ENCODE peak calls at places on chromosomes 5 and 9, in ten cellular contexts. One of them, this sample, is unnamed.

GRCh38 chr5:156475182-156475830 is 148.3 kb downstream of the SGCD start:
- DNase-seq in ovary: no peak
- DNase-seq in upper lobe of left lung: no peak
- DNase-seq in SK-N-SH: no peak
- DNase-seq in HepG2: no peak
- DNase-seq in stomach: no peak
- DNase-seq in esophagus muscularis mucosa: no peak
- DNase-seq in GM12878: no peak
- DNase-seq in suprapubic skin: no peak
- DNase-seq in A549: no peak
- DNase-seq in this sample: no peak

GRCh38 chr5:165630211-165630866 is 2124.9 kb downstream of the MAT2B start:
- DNase-seq in HepG2: peak
- DNase-seq in SK-N-SH: peak
- DNase-seq in GM12878: peak
- DNase-seq in ovary: peak
- DNase-seq in upper lobe of left lung: no peak
- DNase-seq in suprapubic skin: no peak
- DNase-seq in A549: peak
- DNase-seq in esophagus muscularis mucosa: no peak
- DNase-seq in stomach: peak
- DNase-seq in this sample: peak

GRCh38 chr9:13942695-13943094 is 371.2 kb downstream of the NFIB start:
- DNase-seq in stomach: no peak
- DNase-seq in HepG2: no peak
- DNase-seq in A549: peak
- DNase-seq in esophagus muscularis mucosa: no peak
- DNase-seq in GM12878: no peak
- DNase-seq in suprapubic skin: no peak
- DNase-seq in upper lobe of left lung: no peak
- DNase-seq in ovary: peak
- DNase-seq in SK-N-SH: no peak
- DNase-seq in this sample: no peak

GRCh38 chr9:114006155-114006550 is 71.9 kb downstream of the AMBP start:
- DNase-seq in upper lobe of left lung: no peak
- DNase-seq in A549: no peak
- DNase-seq in stomach: no peak
- DNase-seq in HepG2: no peak
- DNase-seq in SK-N-SH: no peak
- DNase-seq in ovary: no peak
- DNase-seq in suprapubic skin: peak
- DNase-seq in GM12878: no peak
- DNase-seq in esophagus muscularis mucosa: no peak
- DNase-seq in this sample: no peak

GRCh38 chr9:126533911-126534300 is 79.8 kb upstream of the LMX1B start:
- DNase-seq in suprapubic skin: no peak
- DNase-seq in esophagus muscularis mucosa: no peak
- DNase-seq in GM12878: no peak
- DNase-seq in A549: no peak
- DNase-seq in SK-N-SH: no peak
- DNase-seq in upper lobe of left lung: no peak
- DNase-seq in stomach: no peak
- DNase-seq in HepG2: no peak
- DNase-seq in ovary: no peak
- DNase-seq in this sample: no peak

GRCh38 chr9:110947645-110948044 is 90.6 kb downstream of the LPAR1 start:
- DNase-seq in upper lobe of left lung: no peak
- DNase-seq in ovary: no peak
- DNase-seq in SK-N-SH: no peak
- DNase-seq in suprapubic skin: no peak
- DNase-seq in GM12878: no peak
- DNase-seq in stomach: no peak
- DNase-seq in esophagus muscularis mucosa: no peak
- DNase-seq in A549: no peak
- DNase-seq in HepG2: no peak
- DNase-seq in this sample: no peak

GRCh38 chr9:71767421-71768321 is 642 bp downstream of the CEMIP2 start:
- DNase-seq in esophagus muscularis mucosa: peak
- DNase-seq in suprapubic skin: peak
- DNase-seq in SK-N-SH: no peak
- DNase-seq in GM12878: no peak
- DNase-seq in HepG2: no peak
- DNase-seq in ovary: peak
- DNase-seq in stomach: peak
- DNase-seq in upper lobe of left lung: peak
- DNase-seq in A549: no peak
- DNase-seq in this sample: no peak

GRCh38 chr5:110769282-110769681 is 30.5 kb downstream of the SLC25A46 start:
- DNase-seq in GM12878: no peak
- DNase-seq in esophagus muscularis mucosa: no peak
- DNase-seq in stomach: no peak
- DNase-seq in upper lobe of left lung: no peak
- DNase-seq in HepG2: no peak
- DNase-seq in ovary: no peak
- DNase-seq in A549: no peak
- DNase-seq in suprapubic skin: no peak
- DNase-seq in SK-N-SH: no peak
- DNase-seq in this sample: no peak

GRCh38 chr5:12655675-12656074 is 751.4 kb upstream of the CTNND2 start:
- DNase-seq in GM12878: no peak
- DNase-seq in A549: no peak
- DNase-seq in ovary: no peak
- DNase-seq in upper lobe of left lung: no peak
- DNase-seq in suprapubic skin: no peak
- DNase-seq in HepG2: no peak
- DNase-seq in esophagus muscularis mucosa: no peak
- DNase-seq in stomach: no peak
- DNase-seq in SK-N-SH: no peak
- DNase-seq in this sample: no peak

GRCh38 chr5:74241751-74242140 is 398.8 kb downstream of the ENC1 start:
- DNase-seq in esophagus muscularis mucosa: no peak
- DNase-seq in ovary: no peak
- DNase-seq in GM12878: no peak
- DNase-seq in SK-N-SH: no peak
- DNase-seq in HepG2: no peak
- DNase-seq in A549: no peak
- DNase-seq in stomach: no peak
- DNase-seq in suprapubic skin: no peak
- DNase-seq in upper lobe of left lung: no peak
- DNase-seq in this sample: no peak

GRCh38 chr9:20558609-20559016 is 63.7 kb downstream of the MLLT3 start:
- DNase-seq in GM12878: no peak
- DNase-seq in upper lobe of left lung: no peak
- DNase-seq in ovary: no peak
- DNase-seq in A549: peak
- DNase-seq in esophagus muscularis mucosa: no peak
- DNase-seq in suprapubic skin: no peak
- DNase-seq in stomach: no peak
- DNase-seq in SK-N-SH: no peak
- DNase-seq in HepG2: no peak
- DNase-seq in this sample: no peak

GRCh38 chr5:56673171-56673570 is 142.2 kb upstream of the MAP3K1 start:
- DNase-seq in GM12878: no peak
- DNase-seq in stomach: no peak
- DNase-seq in suprapubic skin: no peak
- DNase-seq in SK-N-SH: no peak
- DNase-seq in A549: no peak
- DNase-seq in upper lobe of left lung: no peak
- DNase-seq in ovary: no peak
- DNase-seq in HepG2: no peak
- DNase-seq in esophagus muscularis mucosa: no peak
- DNase-seq in this sample: no peak

GRCh38 chr9:2688636-2689035 is 28.7 kb upstream of the KCNV2 start:
- DNase-seq in SK-N-SH: no peak
- DNase-seq in GM12878: no peak
- DNase-seq in esophagus muscularis mucosa: no peak
- DNase-seq in stomach: no peak
- DNase-seq in HepG2: no peak
- DNase-seq in A549: no peak
- DNase-seq in upper lobe of left lung: no peak
- DNase-seq in suprapubic skin: no peak
- DNase-seq in ovary: no peak
- DNase-seq in this sample: no peak

GRCh38 chr9:129607026-129607397 is 13.9 kb downstream of the C9orf50 start:
- DNase-seq in GM12878: no peak
- DNase-seq in HepG2: no peak
- DNase-seq in upper lobe of left lung: no peak
- DNase-seq in stomach: no peak
- DNase-seq in A549: no peak
- DNase-seq in SK-N-SH: no peak
- DNase-seq in suprapubic skin: no peak
- DNase-seq in esophagus muscularis mucosa: no peak
- DNase-seq in ovary: no peak
- DNase-seq in this sample: no peak
- TF ChIP-seq EP300 in GM12878: no peak
- TF ChIP-seq EP300 in HepG2: no peak
- TF ChIP-seq EP300 in upper lobe of left lung: no peak
- TF ChIP-seq EP300 in stomach: no peak
- TF ChIP-seq EP300 in A549: no peak
- TF ChIP-seq EP300 in SK-N-SH: no peak
- TF ChIP-seq EP300 in suprapubic skin: no peak
- TF ChIP-seq EP300 in esophagus muscularis mucosa: no peak
- TF ChIP-seq EP300 in ovary: no peak
- TF ChIP-seq EP300 in this sample: no peak

GRCh38 chr5:135850231-135850630 is 15.8 kb downstream of the SLC25A48 start:
- DNase-seq in HepG2: no peak
- DNase-seq in ovary: no peak
- DNase-seq in suprapubic skin: no peak
- DNase-seq in stomach: no peak
- DNase-seq in GM12878: no peak
- DNase-seq in A549: no peak
- DNase-seq in upper lobe of left lung: no peak
- DNase-seq in esophagus muscularis mucosa: no peak
- DNase-seq in SK-N-SH: no peak
- DNase-seq in this sample: no peak

GRCh38 chr5:135851907-135852805 is 17.7 kb downstream of the SLC25A48 start:
- DNase-seq in HepG2: no peak
- DNase-seq in A549: no peak
- DNase-seq in stomach: no peak
- DNase-seq in GM12878: no peak
- DNase-seq in ovary: no peak
- DNase-seq in SK-N-SH: no peak
- DNase-seq in suprapubic skin: no peak
- DNase-seq in esophagus muscularis mucosa: no peak
- DNase-seq in upper lobe of left lung: no peak
- DNase-seq in this sample: no peak

GRCh38 chr5:135851186-135851906 is 16.9 kb downstream of the SLC25A48 start:
- DNase-seq in suprapubic skin: no peak
- DNase-seq in upper lobe of left lung: no peak
- DNase-seq in HepG2: no peak
- DNase-seq in GM12878: no peak
- DNase-seq in ovary: no peak
- DNase-seq in SK-N-SH: no peak
- DNase-seq in A549: no peak
- DNase-seq in stomach: no peak
- DNase-seq in esophagus muscularis mucosa: no peak
- DNase-seq in this sample: no peak

GRCh38 chr5:135847976-135848375 is 13.5 kb downstream of the SLC25A48 start:
- DNase-seq in esophagus muscularis mucosa: no peak
- DNase-seq in SK-N-SH: no peak
- DNase-seq in GM12878: no peak
- DNase-seq in suprapubic skin: no peak
- DNase-seq in stomach: no peak
- DNase-seq in A549: no peak
- DNase-seq in HepG2: no peak
- DNase-seq in upper lobe of left lung: no peak
- DNase-seq in ovary: no peak
- DNase-seq in this sample: no peak

DNA sequence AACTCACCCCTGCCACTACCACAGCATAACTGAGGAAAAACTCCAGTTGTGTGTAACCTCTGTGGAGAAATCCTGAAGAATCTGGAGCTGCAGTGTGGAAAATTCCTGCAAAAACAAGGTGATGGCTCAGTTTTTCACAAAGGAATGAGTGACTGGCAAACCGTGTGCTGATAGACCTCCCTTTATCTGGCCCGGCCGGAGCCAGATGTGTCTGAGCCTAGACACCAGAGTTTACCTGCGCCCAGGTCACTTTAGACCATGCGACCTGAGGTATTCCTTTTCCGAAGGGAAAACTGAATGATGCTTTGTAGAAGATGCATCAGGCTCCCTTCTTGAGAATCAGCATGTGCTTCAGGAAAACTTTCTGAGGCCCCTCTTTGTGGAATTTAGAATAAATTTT is 16.2 kb downstream of the SLC25A48 start:
- DNase-seq in GM12878: no peak
- DNase-seq in esophagus muscularis mucosa: no peak
- DNase-seq in HepG2: no peak
- DNase-seq in SK-N-SH: no peak
- DNase-seq in stomach: no peak
- DNase-seq in upper lobe of left lung: no peak
- DNase-seq in suprapubic skin: no peak
- DNase-seq in A549: no peak
- DNase-seq in ovary: no peak
- DNase-seq in this sample: no peak
- TF ChIP-seq EP300 in GM12878: no peak
- TF ChIP-seq EP300 in esophagus muscularis mucosa: no peak
- TF ChIP-seq EP300 in HepG2: no peak
- TF ChIP-seq EP300 in SK-N-SH: no peak
- TF ChIP-seq EP300 in stomach: no peak
- TF ChIP-seq EP300 in upper lobe of left lung: no peak
- TF ChIP-seq EP300 in suprapubic skin: no peak
- TF ChIP-seq EP300 in A549: no peak
- TF ChIP-seq EP300 in ovary: no peak
- TF ChIP-seq EP300 in this sample: no peak

GRCh38 chr9:136341042-136341655 is 13.8 kb downstream of the GPSM1 start:
- DNase-seq in ovary: no peak
- DNase-seq in GM12878: no peak
- DNase-seq in SK-N-SH: no peak
- DNase-seq in HepG2: no peak
- DNase-seq in esophagus muscularis mucosa: no peak
- DNase-seq in upper lobe of left lung: peak
- DNase-seq in stomach: peak
- DNase-seq in suprapubic skin: no peak
- DNase-seq in A549: no peak
- DNase-seq in this sample: no peak
- TF ChIP-seq EP300 in ovary: no peak
- TF ChIP-seq EP300 in GM12878: no peak
- TF ChIP-seq EP300 in SK-N-SH: no peak
- TF ChIP-seq EP300 in HepG2: no peak
- TF ChIP-seq EP300 in esophagus muscularis mucosa: no peak
- TF ChIP-seq EP300 in upper lobe of left lung: no peak
- TF ChIP-seq EP300 in stomach: no peak
- TF ChIP-seq EP300 in suprapubic skin: no peak
- TF ChIP-seq EP300 in A549: no peak
- TF ChIP-seq EP300 in this sample: peak

DNA sequence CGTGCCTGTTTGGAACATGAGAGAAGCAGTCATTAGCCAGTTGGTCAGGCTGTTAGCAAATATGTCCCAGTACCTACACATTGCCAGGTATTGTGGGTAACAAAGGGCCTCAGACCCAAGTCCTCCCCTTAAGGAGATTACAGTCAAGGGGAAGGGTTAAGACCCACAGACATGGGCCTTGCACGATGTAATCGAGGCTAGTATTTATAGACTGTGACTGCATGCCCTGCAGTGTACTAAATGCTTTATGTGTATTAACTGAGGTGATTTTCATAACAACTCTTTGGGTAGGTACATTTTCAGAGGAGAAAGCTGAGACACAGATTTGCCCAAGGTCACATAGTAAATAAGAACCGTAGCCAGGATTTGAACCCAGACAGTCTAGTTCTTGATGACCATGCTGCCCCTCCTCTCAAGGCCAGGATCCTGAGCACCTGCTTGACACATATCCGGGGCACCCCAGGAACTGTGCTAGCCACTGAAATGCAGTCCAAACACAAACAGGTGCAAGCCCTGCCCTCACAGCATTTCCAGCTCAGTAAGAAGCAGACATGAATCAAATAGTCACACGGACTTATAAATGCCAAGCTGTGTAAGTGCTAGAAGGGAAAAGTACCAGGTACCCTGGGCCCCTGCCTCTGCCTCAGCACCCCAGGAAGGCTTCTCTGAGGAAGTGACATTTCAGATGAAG is 32.0 kb upstream of the GRPEL2 start:
- DNase-seq in esophagus muscularis mucosa: no peak
- DNase-seq in SK-N-SH: no peak
- DNase-seq in stomach: no peak
- DNase-seq in HepG2: no peak
- DNase-seq in suprapubic skin: no peak
- DNase-seq in GM12878: no peak
- DNase-seq in ovary: no peak
- DNase-seq in A549: no peak
- DNase-seq in upper lobe of left lung: no peak
- DNase-seq in this sample: no peak
- TF ChIP-seq EP300 in esophagus muscularis mucosa: no peak
- TF ChIP-seq EP300 in SK-N-SH: no peak
- TF ChIP-seq EP300 in stomach: no peak
- TF ChIP-seq EP300 in HepG2: no peak
- TF ChIP-seq EP300 in suprapubic skin: no peak
- TF ChIP-seq EP300 in GM12878: no peak
- TF ChIP-seq EP300 in ovary: no peak
- TF ChIP-seq EP300 in A549: no peak
- TF ChIP-seq EP300 in upper lobe of left lung: no peak
- TF ChIP-seq EP300 in this sample: no peak